ENCODE peak calls at places on chromosome 16, in seven cellular contexts. V is activated T-helper 1 cell treated with Interleukin-2 at 50 U/mL for 16 hours; H is HAP-1; C is AG10803; L is stimulated activated CD4-positive, alpha-beta T cell treated with anti-CD3 and anti-CD28 coated beads, TNF-alpha, amount 100 ng/mL, for 48 hours; A is effector CD4-positive, alpha-beta T cell; G is NCI-H2081. S is an unnamed sample.

GRCh38 chr16:25730396-25730795 is 38.6 kb downstream of the HS3ST4 start:
- DNase-seq in V (no peak), H (no peak), C (no peak), L (no peak), A (no peak), G (no peak), S (no peak)

GRCh38 chr16:87834668-87835473 is 34.4 kb downstream of the SLC7A5 start:
- DNase-seq in V (no peak), H (no peak), C (no peak), L (no peak), A (no peak), G (no peak), S (no peak)

GRCh38 chr16:2231016-2231931 is 5.0 kb upstream of the DNASE1L2 start:
- DNase-seq in V (no peak), H (no peak), C (no peak), L (no peak), A (no peak), G (no peak), S (no peak)

GRCh38 chr16:25888873-25889272 is 197.1 kb downstream of the HS3ST4 start:
- DNase-seq in V (no peak), H (no peak), C (no peak), L (no peak), A (no peak), G (no peak), S (no peak)

GRCh38 chr16:2194852-2195315 is 1.5 kb downstream of the CASKIN1 start:
- DNase-seq in V (peak), H (peak), C (peak), L (no peak), A (peak), G (peak), S (peak)

GRCh38 chr16:11386054-11386680 is 40.9 kb downstream of the RMI2 start:
- DNase-seq in V (no peak), H (no peak), C (no peak), L (no peak), A (no peak), G (no peak), S (no peak)

GRCh38 chr16:5032748-5033167 is 977 bp downstream of the NAGPA start:
- DNase-seq in V (no peak), H (no peak), C (no peak), L (no peak), A (no peak), G (no peak), S (peak)

GRCh38 chr16:58422809-58423208 is 30.5 kb downstream of the GINS3 start:
- DNase-seq in V (no peak), H (no peak), C (no peak), L (no peak), A (no peak), G (no peak), S (no peak)

GRCh38 chr16:4244881-4245280 is 3.0 kb upstream of the SRL start:
- DNase-seq in V (no peak), H (no peak), C (no peak), L (no peak), A (no peak), G (no peak), S (no peak)

GRCh38 chr16:49528035-49528434 is 154.4 kb downstream of the C16orf78 start:
- DNase-seq in V (no peak), H (no peak), C (no peak), L (no peak), A (no peak), G (no peak), S (peak)

GRCh38 chr16:12903325-12904040 is 2.1 kb downstream of the SHISA9 start:
- DNase-seq in V (no peak), H (no peak), C (no peak), L (no peak), A (no peak), G (no peak), S (no peak)

GRCh38 chr16:66028505-66029216 is 337.8 kb upstream of the CDH5 start:
- DNase-seq in V (no peak), H (no peak), C (peak), L (no peak), A (no peak), G (no peak), S (no peak)

GRCh38 chr16:1206326-1206725 is 18.7 kb downstream of the TPSG1 start:
- DNase-seq in V (no peak), H (no peak), C (no peak), L (no peak), A (no peak), G (no peak), S (no peak)

GRCh38 chr16:57284206-57284951 is at the start of gene PLLP:
- DNase-seq in V (no peak), H (peak), C (no peak), L (no peak), A (peak), G (peak), S (peak)

S was measured in endothelial cell of umbilical vein.